ENCODE peak calls at places on chromosome 22, in five cellular contexts. One of them, this sample, is unnamed.

GRCh38 chr22:29787371-29787980 is 20.3 kb downstream of the UQCR10 start:
- DNase-seq in lung: no peak
- DNase-seq in adipocyte: no peak
- DNase-seq in A549: no peak
- DNase-seq in mesendoderm: no peak
- DNase-seq in this sample: no peak

GRCh38 chr22:23192133-23192532 is 11.8 kb downstream of the BCR start:
- DNase-seq in lung: peak; percentile 78
- DNase-seq in adipocyte: no peak
- DNase-seq in A549: no peak
- DNase-seq in mesendoderm: peak; percentile 65
- DNase-seq in this sample: no peak

GRCh38 chr22:27086728-27087450 is 429.5 kb downstream of the MIAT start:
- DNase-seq in lung: no peak
- DNase-seq in adipocyte: no peak
- DNase-seq in A549: no peak
- DNase-seq in mesendoderm: no peak
- DNase-seq in this sample: no peak

GRCh38 chr22:49937758-49938564 is 19.5 kb downstream of the CRELD2 start:
- DNase-seq in lung: no peak
- DNase-seq in adipocyte: no peak
- DNase-seq in A549: no peak
- DNase-seq in mesendoderm: no peak
- DNase-seq in this sample: no peak

GRCh38 chr22:23862103-23862502 is 4.4 kb downstream of the SLC2A11 start:
- DNase-seq in lung: peak; percentile 45
- DNase-seq in adipocyte: peak; percentile 52
- DNase-seq in A549: peak; percentile 52
- DNase-seq in mesendoderm: peak; percentile 69
- DNase-seq in this sample: peak; percentile 77

GRCh38 chr22:19970479-19971275 is 29.1 kb upstream of the TXNRD2 start:
- DNase-seq in lung: peak; percentile 75
- DNase-seq in adipocyte: peak; percentile 77
- DNase-seq in A549: peak; percentile 62
- DNase-seq in mesendoderm: peak; percentile 58
- DNase-seq in this sample: peak; percentile 80

GRCh38 chr22:34072585-34072984 is 152.3 kb upstream of the LARGE1 start:
- DNase-seq in lung: no peak
- DNase-seq in adipocyte: no peak
- DNase-seq in A549: no peak
- DNase-seq in mesendoderm: no peak
- DNase-seq in this sample: no peak

GRCh38 chr22:41367680-41368542 is 13.8 kb upstream of the TEF start:
- DNase-seq in lung: peak; percentile 74
- DNase-seq in adipocyte: peak; percentile 40
- DNase-seq in A549: no peak
- DNase-seq in mesendoderm: no peak
- DNase-seq in this sample: peak; percentile 49

GRCh38 chr22:30591191-30591587 is 521 bp downstream of the PES1 start:
- DNase-seq in lung: no peak
- DNase-seq in adipocyte: peak; percentile 53
- DNase-seq in A549: no peak
- DNase-seq in mesendoderm: no peak
- DNase-seq in this sample: no peak

GRCh38 chr22:45239378-45240136 is 1.1 kb downstream of the KIAA0930 start:
- DNase-seq in lung: no peak
- DNase-seq in adipocyte: no peak
- DNase-seq in A549: no peak
- DNase-seq in mesendoderm: peak; percentile 41
- DNase-seq in this sample: no peak

GRCh38 chr22:45235101-45235777 is 5.5 kb downstream of the KIAA0930 start:
- DNase-seq in lung: no peak
- DNase-seq in adipocyte: no peak
- DNase-seq in A549: no peak
- DNase-seq in mesendoderm: no peak
- DNase-seq in this sample: no peak

GRCh38 chr22:45235851-45236342 is 4.8 kb downstream of the KIAA0930 start:
- DNase-seq in lung: no peak
- DNase-seq in adipocyte: no peak
- DNase-seq in A549: no peak
- DNase-seq in mesendoderm: no peak
- DNase-seq in this sample: no peak

GRCh38 chr22:45238431-45239377 is 2.0 kb downstream of the KIAA0930 start:
- DNase-seq in lung: no peak
- DNase-seq in adipocyte: no peak
- DNase-seq in A549: no peak
- DNase-seq in mesendoderm: peak; percentile 16
- DNase-seq in this sample: no peak

DNA sequence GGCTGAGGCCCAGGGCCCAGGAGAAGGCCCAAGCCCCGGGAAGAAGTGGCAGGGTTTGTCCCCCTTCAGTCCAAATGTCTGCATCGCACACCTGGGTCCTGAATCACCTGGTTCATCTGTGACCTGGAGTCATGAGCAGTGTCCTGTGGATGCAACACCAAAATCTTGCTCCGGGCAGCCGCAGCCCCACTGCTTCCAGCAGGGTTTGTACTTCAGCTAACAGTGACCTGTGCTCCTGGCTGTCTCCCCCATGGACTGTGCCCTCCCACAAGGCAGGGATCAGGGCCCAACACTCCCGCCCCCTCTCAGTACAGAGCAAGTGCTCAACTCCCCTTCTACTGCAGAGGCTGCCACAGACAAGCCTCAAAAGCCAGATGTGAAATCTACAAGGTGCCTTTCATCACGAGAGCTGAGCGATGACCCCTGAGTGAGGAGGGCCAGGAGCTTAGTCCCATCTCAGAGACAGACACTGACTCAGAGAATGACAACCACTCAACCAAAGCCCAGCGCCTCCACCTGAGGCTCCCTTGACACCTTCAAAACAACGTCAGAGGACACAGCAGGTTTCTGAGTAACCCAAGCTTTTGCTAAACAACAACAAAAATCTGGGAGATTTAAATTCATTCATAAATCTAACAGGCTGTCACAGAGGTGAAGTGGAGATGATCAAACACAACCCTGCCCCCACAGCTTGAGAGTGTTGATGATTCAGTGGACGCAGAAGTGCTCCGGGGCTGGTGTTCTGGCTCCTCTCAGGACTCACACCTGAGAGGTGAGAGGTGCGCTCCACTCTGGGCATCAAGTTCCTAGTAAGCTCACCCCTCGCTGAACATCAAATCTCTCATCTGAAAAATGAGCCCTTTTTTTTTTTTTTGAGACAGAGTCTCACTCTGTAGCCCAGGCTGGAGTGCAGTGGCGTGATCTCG is 3.4 kb downstream of the KIAA0930 start:
- DNase-seq in lung: no peak
- DNase-seq in adipocyte: no peak
- DNase-seq in A549: no peak
- DNase-seq in mesendoderm: no peak
- DNase-seq in this sample: no peak
- H3K4me1 ChIP-seq in lung: peaks cover 10% of the 10 kb centered on the region
- H3K4me1 ChIP-seq in adipocyte: peaks cover 7% of the 10 kb centered on the region
- H3K4me1 ChIP-seq in A549: peaks cover 18% of the 10 kb centered on the region
- H3K4me1 ChIP-seq in mesendoderm: peaks cover 5% of the 10 kb centered on the region
- H3K4me1 ChIP-seq in this sample: peaks cover 3% of the 10 kb centered on the region

GRCh38 chr22:38239101-38239761 is 33.6 kb downstream of the TMEM184B start:
- DNase-seq in lung: peak; percentile 79
- DNase-seq in adipocyte: peak; percentile 88
- DNase-seq in A549: peak; percentile 40
- DNase-seq in mesendoderm: peak; percentile 37
- DNase-seq in this sample: no peak

GRCh38 chr22:38238519-38239051 is 34.2 kb downstream of the TMEM184B start:
- DNase-seq in lung: peak; percentile 56
- DNase-seq in adipocyte: peak; percentile 72
- DNase-seq in A549: no peak
- DNase-seq in mesendoderm: no peak
- DNase-seq in this sample: no peak

GRCh38 chr22:38243007-38243775 is 29.6 kb downstream of the TMEM184B start:
- DNase-seq in lung: no peak
- DNase-seq in adipocyte: no peak
- DNase-seq in A549: no peak
- DNase-seq in mesendoderm: no peak
- DNase-seq in this sample: peak; percentile 77

GRCh38 chr22:38244106-38244505 is 28.7 kb downstream of the TMEM184B start:
- DNase-seq in lung: no peak
- DNase-seq in adipocyte: no peak
- DNase-seq in A549: no peak
- DNase-seq in mesendoderm: no peak
- DNase-seq in this sample: no peak

DNA sequence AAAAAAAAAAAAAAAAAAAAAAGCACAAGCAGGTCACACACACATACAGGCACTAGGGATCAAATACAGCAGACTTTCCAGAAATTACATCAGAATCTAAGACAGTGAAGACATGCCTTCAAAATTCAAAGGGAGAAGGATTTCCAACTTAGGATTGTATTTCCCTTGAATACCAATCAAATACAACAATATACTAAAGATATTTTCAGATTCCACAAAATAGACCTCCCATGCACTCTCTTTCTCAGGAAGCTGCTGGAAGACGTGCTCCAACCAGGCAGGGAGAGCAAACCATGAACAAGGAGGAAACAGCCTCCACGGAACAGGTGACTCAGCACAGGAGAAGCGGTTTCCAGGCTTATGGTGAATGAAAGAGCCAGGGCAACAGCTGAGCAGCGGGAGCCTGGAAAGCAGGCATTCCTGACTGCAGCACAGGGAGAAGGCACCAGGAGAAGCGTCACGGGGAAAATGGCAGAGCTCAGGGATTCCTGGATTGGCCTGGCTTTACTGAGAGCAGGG is 32.0 kb downstream of the TMEM184B start:
- DNase-seq in lung: no peak
- DNase-seq in adipocyte: peak; percentile 79
- DNase-seq in A549: peak; percentile 47
- DNase-seq in mesendoderm: peak; percentile 95
- DNase-seq in this sample: no peak
- H3K4me1 ChIP-seq in lung: peaks cover 25% of the 10 kb centered on the region
- H3K4me1 ChIP-seq in adipocyte: peaks cover 61% of the 10 kb centered on the region
- H3K4me1 ChIP-seq in A549: peaks cover 49% of the 10 kb centered on the region
- H3K4me1 ChIP-seq in mesendoderm: no peaks in the 10 kb centered on the region
- H3K4me1 ChIP-seq in this sample: peaks cover 18% of the 10 kb centered on the region

DNA sequence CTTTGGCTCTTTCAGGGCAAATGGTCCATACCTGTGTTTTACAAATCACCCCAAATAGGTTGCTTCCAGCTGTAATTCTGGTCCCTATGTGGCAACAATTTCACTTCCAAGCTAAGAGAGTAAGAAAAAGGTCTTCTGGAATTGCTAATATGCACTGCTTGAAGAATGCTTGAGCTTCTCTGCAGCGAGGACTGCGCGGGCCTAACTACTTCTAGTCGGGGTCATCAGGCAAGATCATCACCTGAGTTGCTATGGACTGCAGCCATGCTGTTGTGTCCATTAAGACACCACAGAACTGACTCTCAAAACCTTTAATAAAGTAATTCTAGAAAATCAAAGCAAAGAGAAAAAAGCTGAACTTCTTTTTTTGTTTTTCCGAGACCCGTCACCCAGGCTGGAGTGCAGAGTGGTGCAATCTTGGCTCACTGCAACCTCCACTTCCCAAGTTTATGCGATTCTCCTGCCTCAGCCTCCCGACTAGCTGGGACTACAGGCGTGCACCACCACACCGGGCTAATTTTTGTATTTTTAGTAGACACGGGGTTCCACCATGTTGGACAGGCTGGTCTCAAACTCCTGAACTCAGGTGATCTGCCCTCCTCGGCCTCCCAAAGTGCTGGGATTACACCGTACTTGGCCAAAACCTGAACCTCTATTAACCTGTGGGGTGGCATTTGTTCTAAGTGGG is 2.2 kb downstream of the JOSD1 start:
- DNase-seq in lung: no peak
- DNase-seq in adipocyte: no peak
- DNase-seq in A549: no peak
- DNase-seq in mesendoderm: no peak
- DNase-seq in this sample: no peak
- H3K4me1 ChIP-seq in lung: peaks cover 17% of the 10 kb centered on the region
- H3K4me1 ChIP-seq in adipocyte: peaks cover 43% of the 10 kb centered on the region
- H3K4me1 ChIP-seq in A549: peaks cover 53% of the 10 kb centered on the region
- H3K4me1 ChIP-seq in mesendoderm: peaks cover 3% of the 10 kb centered on the region
- H3K4me1 ChIP-seq in this sample: peaks cover 6% of the 10 kb centered on the region

GRCh38 chr22:32920032-32920628 is 118.6 kb downstream of the TIMP3 start:
- DNase-seq in lung: peak; percentile 44
- DNase-seq in adipocyte: peak; percentile 74
- DNase-seq in A549: no peak
- DNase-seq in mesendoderm: no peak
- DNase-seq in this sample: peak; percentile 47

GRCh38 chr22:32919629-32920028 is 118.1 kb downstream of the TIMP3 start:
- DNase-seq in lung: no peak
- DNase-seq in adipocyte: no peak
- DNase-seq in A549: no peak
- DNase-seq in mesendoderm: no peak
- DNase-seq in this sample: no peak

GRCh38 chr22:32917577-32918375 is 116.3 kb downstream of the TIMP3 start:
- DNase-seq in lung: no peak
- DNase-seq in adipocyte: no peak
- DNase-seq in A549: no peak
- DNase-seq in mesendoderm: no peak
- DNase-seq in this sample: peak; percentile 78

GRCh38 chr22:32918741-32919140 is 117.2 kb downstream of the TIMP3 start:
- DNase-seq in lung: no peak
- DNase-seq in adipocyte: no peak
- DNase-seq in A549: no peak
- DNase-seq in mesendoderm: no peak
- DNase-seq in this sample: no peak

DNA sequence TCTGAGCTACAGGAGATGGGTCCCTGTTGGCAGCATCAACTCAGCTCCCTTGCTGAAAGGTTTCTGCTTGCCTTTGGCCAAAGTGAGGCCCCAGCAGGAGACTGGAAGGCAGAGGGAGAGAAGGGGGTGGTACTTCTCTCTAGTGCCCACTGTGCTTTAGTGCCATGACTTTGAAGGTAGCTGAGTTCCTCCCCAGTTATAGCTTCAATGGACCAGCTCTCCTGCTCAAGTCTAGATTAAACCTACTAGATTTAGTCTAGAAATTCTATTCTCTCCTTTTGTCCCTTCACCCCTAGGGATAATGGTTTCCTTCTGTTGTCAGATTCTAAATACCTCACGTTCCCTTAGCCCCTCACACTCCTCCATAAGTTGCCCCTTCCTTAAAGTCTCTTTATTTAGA is 119.2 kb downstream of the TIMP3 start:
- DNase-seq in lung: no peak
- DNase-seq in adipocyte: no peak
- DNase-seq in A549: no peak
- DNase-seq in mesendoderm: no peak
- DNase-seq in this sample: no peak
- H3K4me1 ChIP-seq in lung: no peaks in the 10 kb centered on the region
- H3K4me1 ChIP-seq in adipocyte: peaks cover 13% of the 10 kb centered on the region
- H3K4me1 ChIP-seq in A549: no peaks in the 10 kb centered on the region
- H3K4me1 ChIP-seq in mesendoderm: no peaks in the 10 kb centered on the region
- H3K4me1 ChIP-seq in this sample: peaks cover 18% of the 10 kb centered on the region